ENCODE peak calls at places on chromosomes 6 and 20, in eight cellular contexts. S is HuH-7; J is endothelial cell; E is activated naive CD4-positive, alpha-beta T cell; O is NCI-H510A treated with DMSO at 0.1 percent for 48 hours; F is NCI-H1105 treated with DMSO at 0.1 percent for 48 hours; B is HT1080; A is central memory CD4-positive, alpha-beta T cell. X is an unnamed sample.

GRCh38 chr20:38165089-38165965 is at the start of gene TGM2:
- DNase-seq in A (peak), S (peak), O (peak), B (peak), J (peak), E (no peak), F (no peak), X (peak)

GRCh38 chr20:14536738-14537137 is 199.3 kb upstream of the FLRT3 start:
- DNase-seq in E (no peak), O (no peak), F (peak), J (no peak), B (no peak), S (no peak), A (no peak), X (no peak)

GRCh38 chr20:33172781-33173180 is 4.8 kb downstream of the BPIFA2 start:
- DNase-seq in O (no peak), S (no peak), F (peak), B (no peak), E (no peak), J (no peak), A (no peak), X (no peak)

GRCh38 chr20:19026121-19026878 is 186.1 kb upstream of the SLC24A3 start:
- DNase-seq in A (no peak), O (peak), E (no peak), J (no peak), B (no peak), F (no peak), S (no peak), X (no peak)

GRCh38 chr20:23235173-23236027 is 115.2 kb upstream of the NXT1 start:
- DNase-seq in E (no peak), F (no peak), A (no peak), B (peak), S (peak), O (peak), J (peak), X (no peak)

GRCh38 chr6:72721346-72721745 is 99.5 kb downstream of the KCNQ5 start:
- DNase-seq in E (no peak), B (no peak), S (no peak), O (no peak), A (no peak), F (no peak), J (no peak), X (no peak)

GRCh38 chr20:37669062-37669772 is 24.6 kb upstream of the CTNNBL1 start:
- DNase-seq in A (no peak), J (no peak), S (no peak), F (no peak), E (no peak), O (no peak), B (peak), X (no peak)

GRCh38 chr6:80454661-80455365 is 348.3 kb downstream of the BCKDHB start:
- DNase-seq in S (no peak), F (no peak), J (no peak), E (no peak), B (peak), A (no peak), O (no peak), X (no peak)

GRCh38 chr6:105587349-105588115 is 184.7 kb upstream of the PREP start:
- DNase-seq in A (peak), B (peak), S (no peak), E (no peak), F (no peak), J (no peak), O (no peak), X (no peak)

GRCh38 chr20:48912065-48912464 is 9.4 kb upstream of the ARFGEF2 start:
- DNase-seq in J (no peak), E (no peak), F (no peak), O (no peak), B (no peak), S (no peak), A (no peak), X (peak)

GRCh38 chr6:44266347-44266746 is 996 bp upstream of the NFKBIE start:
- DNase-seq in A (no peak), B (no peak), O (no peak), E (no peak), J (no peak), F (no peak), S (no peak), X (no peak)

GRCh38 chr6:149075616-149076354 is 241.7 kb upstream of the TAB2 start:
- DNase-seq in F (peak), B (no peak), J (no peak), E (no peak), A (no peak), O (peak), S (no peak), X (no peak)

GRCh38 chr20:9838378-9839295 is at the start of gene PAK5:
- DNase-seq in E (no peak), B (peak), J (peak), O (peak), A (no peak), S (peak), F (peak), X (peak)

GRCh38 chr20:17895641-17896246 is 72.8 kb downstream of the SNX5 start:
- DNase-seq in E (no peak), B (no peak), O (no peak), S (no peak), J (no peak), A (no peak), F (no peak), X (no peak)

GRCh38 chr6:1422290-1422689 is 32.9 kb downstream of the FOXF2 start:
- DNase-seq in B (no peak), O (no peak), F (no peak), J (no peak), E (no peak), A (no peak), S (no peak), X (no peak)

GRCh38 chr6:166354965-166355364 is 12.6 kb upstream of the SFT2D1 start:
- DNase-seq in A (no peak), E (no peak), B (no peak), S (no peak), J (no peak), O (no peak), F (no peak), X (no peak)

GRCh38 chr6:42138630-42139619 is 3.5 kb downstream of the C6orf132 start:
- DNase-seq in B (peak), J (no peak), A (no peak), F (no peak), O (peak), S (peak), E (no peak), X (no peak)

GRCh38 chr6:12593720-12594540 is 122.6 kb upstream of the PHACTR1 start:
- DNase-seq in S (no peak), J (no peak), A (no peak), O (no peak), B (no peak), F (no peak), E (no peak), X (no peak)

GRCh38 chr20:15560936-15561531 is 1012.2 kb downstream of the KIF16B start:
- DNase-seq in B (no peak), O (no peak), F (no peak), J (no peak), E (no peak), S (no peak), A (no peak), X (no peak)

GRCh38 chr6:168208854-168209253 is 110.7 kb downstream of the DACT2 start:
- DNase-seq in O (no peak), S (no peak), E (no peak), F (no peak), J (no peak), A (no peak), B (no peak), X (no peak)

GRCh38 chr6:161068296-161068695 is 76.7 kb downstream of the MAP3K4 start:
- DNase-seq in E (no peak), B (no peak), J (no peak), A (no peak), F (peak), S (no peak), O (no peak), X (no peak)

GRCh38 chr20:25178563-25179438 is 16.7 kb upstream of the ENTPD6 start:
- DNase-seq in A (peak), S (peak), E (no peak), F (peak), J (peak), O (peak), B (peak), X (peak)

GRCh38 chr20:51533291-51534172 is 9.0 kb downstream of the NFATC2 start:
- DNase-seq in F (no peak), J (no peak), S (no peak), O (no peak), E (no peak), A (no peak), B (peak), X (no peak)

GRCh38 chr20:32516985-32517873 is 67.9 kb downstream of the NOL4L start:
- DNase-seq in F (no peak), J (peak), B (no peak), S (no peak), A (no peak), E (no peak), O (no peak), X (no peak)

GRCh38 chr6:110188791-110189190 is 8.6 kb downstream of the CDC40 start:
- DNase-seq in F (no peak), A (no peak), O (no peak), J (no peak), S (no peak), B (no peak), E (no peak), X (no peak)

GRCh38 chr20:48153523-48153922 is 368.2 kb upstream of the SULF2 start:
- DNase-seq in F (peak), J (no peak), E (no peak), B (no peak), S (no peak), A (no peak), O (no peak), X (no peak)

GRCh38 chr6:1554241-1554880 is 55.4 kb upstream of the FOXC1 start:
- DNase-seq in A (no peak), S (no peak), J (no peak), O (no peak), F (no peak), E (no peak), B (no peak), X (peak)

GRCh38 chr6:105991561-105992314 is 94.4 kb upstream of the PRDM1 start:
- DNase-seq in F (peak), O (peak), J (no peak), A (no peak), E (no peak), B (no peak), S (no peak), X (no peak)

GRCh38 chr6:16201706-16202105 is 36.7 kb upstream of the GMPR start:
- DNase-seq in J (no peak), B (no peak), E (no peak), A (no peak), S (peak), O (no peak), F (no peak), X (no peak)

GRCh38 chr6:53506872-53507271 is 38.0 kb downstream of the GCLC start:
- DNase-seq in B (no peak), F (no peak), S (no peak), J (no peak), E (no peak), O (no peak), A (no peak), X (no peak)

GRCh38 chr6:80457044-80457933 is 350.8 kb downstream of the BCKDHB start:
- DNase-seq in J (no peak), O (no peak), F (no peak), A (no peak), S (no peak), E (no peak), B (peak), X (no peak)

GRCh38 chr20:37518059-37518458 is 3.0 kb upstream of the NNAT start:
- DNase-seq in E (no peak), B (no peak), A (no peak), O (no peak), J (no peak), F (no peak), S (no peak), X (peak)

GRCh38 chr20:33909331-33909921 is 84.3 kb upstream of the RALY start:
- DNase-seq in B (peak), A (no peak), O (peak), S (peak), J (no peak), E (no peak), F (peak), X (no peak)

GRCh38 chr6:90175627-90176538 is 120.8 kb downstream of the BACH2 start:
- DNase-seq in O (no peak), B (no peak), S (no peak), A (peak), F (no peak), E (no peak), J (no peak), X (no peak)

GRCh38 chr6:111799576-111800467 is 73.4 kb downstream of the FYN start:
- DNase-seq in J (no peak), O (no peak), B (no peak), S (no peak), A (no peak), F (no peak), E (no peak), X (no peak)

GRCh38 chr6:76683985-76684384 is 611.5 kb upstream of the IMPG1 start:
- DNase-seq in B (no peak), A (no peak), J (no peak), E (no peak), S (no peak), O (no peak), F (no peak), X (no peak)

GRCh38 chr20:37205130-37205529 is 25.8 kb upstream of the MROH8 start:
- DNase-seq in A (no peak), O (no peak), S (no peak), E (no peak), B (no peak), F (no peak), J (no peak), X (no peak)

X was measured in D341Med.